ENCODE peak calls at places on chromosomes 12 and 14, in five cellular contexts. One of them, this sample, is unnamed.

GRCh38 chr12:120453060-120453761 is 7.0 kb downstream of the GATC start:
- DNase-seq in neural progenitor cell: no peak
- DNase-seq in upper lobe of right lung: no peak
- DNase-seq in OCI-LY7: no peak
- DNase-seq in DND-41: no peak
- DNase-seq in this sample: no peak

GRCh38 chr14:105092912-105093425 is 27.7 kb upstream of the GPR132 start:
- DNase-seq in OCI-LY7: no peak
- DNase-seq in neural progenitor cell: peak
- DNase-seq in upper lobe of right lung: peak
- DNase-seq in DND-41: peak
- DNase-seq in this sample: peak

GRCh38 chr14:75119056-75119455 is 7.8 kb downstream of the NEK9 start:
- DNase-seq in OCI-LY7: no peak
- DNase-seq in neural progenitor cell: no peak
- DNase-seq in DND-41: no peak
- DNase-seq in upper lobe of right lung: no peak
- DNase-seq in this sample: no peak

GRCh38 chr14:52351561-52352491 is 37.7 kb downstream of the PTGER2 start:
- DNase-seq in DND-41: peak
- DNase-seq in OCI-LY7: no peak
- DNase-seq in upper lobe of right lung: no peak
- DNase-seq in neural progenitor cell: no peak
- DNase-seq in this sample: peak

GRCh38 chr12:64142382-64142781 is 79.7 kb downstream of the KICS2 start:
- DNase-seq in OCI-LY7: no peak
- DNase-seq in neural progenitor cell: no peak
- DNase-seq in DND-41: no peak
- DNase-seq in upper lobe of right lung: no peak
- DNase-seq in this sample: no peak

GRCh38 chr12:103742349-103742784 is 98.7 kb downstream of the NT5DC3 start:
- DNase-seq in OCI-LY7: no peak
- DNase-seq in neural progenitor cell: no peak
- DNase-seq in DND-41: no peak
- DNase-seq in upper lobe of right lung: no peak
- DNase-seq in this sample: no peak

GRCh38 chr12:112370156-112370555 is 12.1 kb downstream of the HECTD4 start:
- DNase-seq in upper lobe of right lung: no peak
- DNase-seq in DND-41: no peak
- DNase-seq in OCI-LY7: no peak
- DNase-seq in neural progenitor cell: no peak
- DNase-seq in this sample: no peak

GRCh38 chr12:121536058-121536928 is 44.5 kb downstream of the KDM2B start:
- DNase-seq in upper lobe of right lung: peak
- DNase-seq in OCI-LY7: peak
- DNase-seq in DND-41: no peak
- DNase-seq in neural progenitor cell: peak
- DNase-seq in this sample: peak

GRCh38 chr12:1972856-1973317 is 31.4 kb downstream of the DCP1B start:
- DNase-seq in DND-41: no peak
- DNase-seq in upper lobe of right lung: no peak
- DNase-seq in neural progenitor cell: no peak
- DNase-seq in OCI-LY7: no peak
- DNase-seq in this sample: no peak

GRCh38 chr12:65603428-65604351 is 220.6 kb upstream of the HMGA2 start:
- DNase-seq in upper lobe of right lung: no peak
- DNase-seq in OCI-LY7: no peak
- DNase-seq in neural progenitor cell: peak
- DNase-seq in DND-41: no peak
- DNase-seq in this sample: no peak

GRCh38 chr12:47591795-47592194 is 114.0 kb downstream of the RPAP3 start:
- DNase-seq in DND-41: no peak
- DNase-seq in OCI-LY7: no peak
- DNase-seq in neural progenitor cell: no peak
- DNase-seq in upper lobe of right lung: no peak
- DNase-seq in this sample: no peak

GRCh38 chr12:132324841-132325732 is 4.3 kb downstream of the GALNT9 start:
- DNase-seq in upper lobe of right lung: no peak
- DNase-seq in DND-41: no peak
- DNase-seq in OCI-LY7: no peak
- DNase-seq in neural progenitor cell: no peak
- DNase-seq in this sample: no peak

GRCh38 chr12:49973361-49973830 is 649 bp downstream of the AQP6 start:
- DNase-seq in neural progenitor cell: no peak
- DNase-seq in DND-41: no peak
- DNase-seq in OCI-LY7: no peak
- DNase-seq in upper lobe of right lung: peak
- DNase-seq in this sample: no peak

GRCh38 chr14:32075636-32076277 is 1.3 kb upstream of the ARHGAP5 start:
- DNase-seq in upper lobe of right lung: no peak
- DNase-seq in neural progenitor cell: peak
- DNase-seq in OCI-LY7: peak
- DNase-seq in DND-41: no peak
- DNase-seq in this sample: no peak

GRCh38 chr12:50166776-50167025 is 468 bp downstream of the CERS5 start:
- DNase-seq in neural progenitor cell: no peak
- DNase-seq in DND-41: no peak
- DNase-seq in upper lobe of right lung: no peak
- DNase-seq in OCI-LY7: no peak
- DNase-seq in this sample: no peak

GRCh38 chr12:94803939-94804338 is 153.6 kb upstream of the TMCC3 start:
- DNase-seq in DND-41: no peak
- DNase-seq in upper lobe of right lung: no peak
- DNase-seq in OCI-LY7: no peak
- DNase-seq in neural progenitor cell: no peak
- DNase-seq in this sample: no peak

GRCh38 chr14:104870368-104871144 is 5.5 kb downstream of the CEP170B start:
- DNase-seq in upper lobe of right lung: peak
- DNase-seq in neural progenitor cell: peak
- DNase-seq in DND-41: peak
- DNase-seq in OCI-LY7: peak
- DNase-seq in this sample: peak

GRCh38 chr12:111434680-111435338 is 29.1 kb downstream of the SH2B3 start:
- DNase-seq in DND-41: peak
- DNase-seq in upper lobe of right lung: no peak
- DNase-seq in neural progenitor cell: no peak
- DNase-seq in OCI-LY7: peak
- DNase-seq in this sample: peak

GRCh38 chr14:58533417-58533816 is 104.3 kb upstream of the DACT1 start:
- DNase-seq in neural progenitor cell: peak
- DNase-seq in upper lobe of right lung: no peak
- DNase-seq in DND-41: no peak
- DNase-seq in OCI-LY7: no peak
- DNase-seq in this sample: no peak

GRCh38 chr14:49456589-49456988 is 129.6 kb downstream of the RPS29 start:
- DNase-seq in OCI-LY7: no peak
- DNase-seq in upper lobe of right lung: no peak
- DNase-seq in DND-41: no peak
- DNase-seq in neural progenitor cell: no peak
- DNase-seq in this sample: no peak
- H3K27ac ChIP-seq in OCI-LY7: no peak
- H3K27ac ChIP-seq in upper lobe of right lung: no peak
- H3K27ac ChIP-seq in DND-41: no peak
- H3K27ac ChIP-seq in neural progenitor cell: no peak
- H3K27ac ChIP-seq in this sample: no peak

DNA sequence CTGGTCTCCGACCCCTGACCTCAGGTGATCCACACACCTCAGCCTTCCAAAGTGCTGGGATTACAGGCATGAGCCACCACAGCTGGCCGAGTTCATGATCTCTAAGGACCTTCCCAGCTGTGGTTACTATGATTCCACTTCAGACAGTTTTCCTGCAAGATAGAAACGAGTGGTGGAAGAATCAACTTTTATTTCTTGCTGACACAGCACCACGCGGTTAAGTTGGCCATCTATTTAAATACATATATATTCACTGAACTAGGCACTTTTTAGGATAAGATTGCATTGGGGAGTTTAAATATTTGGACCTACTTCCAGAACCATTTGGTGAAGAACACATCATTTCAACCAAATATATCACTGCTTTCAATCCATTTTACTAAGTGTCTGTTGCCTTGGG is 213.4 kb downstream of the TBX5 start:
- DNase-seq in neural progenitor cell: no peak
- DNase-seq in OCI-LY7: no peak
- DNase-seq in DND-41: no peak
- DNase-seq in upper lobe of right lung: no peak
- DNase-seq in this sample: no peak
- TF ChIP-seq CTCF in neural progenitor cell: no peak
- TF ChIP-seq CTCF in OCI-LY7: no peak
- TF ChIP-seq CTCF in DND-41: no peak
- TF ChIP-seq CTCF in upper lobe of right lung: no peak
- TF ChIP-seq CTCF in this sample: no peak

DNA sequence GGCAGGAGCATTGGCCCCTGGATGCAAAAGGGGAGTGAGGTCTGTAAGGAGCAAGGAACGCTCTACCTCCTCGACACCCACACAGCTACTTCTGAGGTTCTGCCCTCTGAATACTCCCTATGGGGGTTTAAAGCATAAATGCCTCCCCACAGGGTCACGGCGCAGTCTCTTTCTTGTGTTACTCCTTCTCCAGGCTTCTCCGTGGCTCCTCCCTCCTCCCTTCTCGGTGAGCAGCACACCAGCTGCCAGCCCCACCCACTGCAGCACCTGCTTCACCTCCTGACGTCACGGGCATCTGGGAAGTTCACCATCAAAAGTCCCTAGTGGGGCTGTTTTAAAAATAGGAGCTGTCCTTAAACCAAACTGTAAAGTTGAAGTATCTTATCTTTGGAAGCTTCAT is 67.3 kb downstream of the SPTB start:
- DNase-seq in DND-41: no peak
- DNase-seq in upper lobe of right lung: peak
- DNase-seq in OCI-LY7: peak
- DNase-seq in neural progenitor cell: peak
- DNase-seq in this sample: peak
- H3K27ac ChIP-seq in DND-41: no peak
- H3K27ac ChIP-seq in upper lobe of right lung: no peak
- H3K27ac ChIP-seq in OCI-LY7: no peak
- H3K27ac ChIP-seq in neural progenitor cell: no peak
- H3K27ac ChIP-seq in this sample: no peak

GRCh38 chr12:122752464-122753212 is at the start of gene DENR:
- DNase-seq in neural progenitor cell: peak
- DNase-seq in upper lobe of right lung: peak
- DNase-seq in DND-41: peak
- DNase-seq in OCI-LY7: peak
- DNase-seq in this sample: peak
- TF ChIP-seq CTCF in neural progenitor cell: peak
- TF ChIP-seq CTCF in upper lobe of right lung: peak
- TF ChIP-seq CTCF in DND-41: peak
- TF ChIP-seq CTCF in OCI-LY7: peak
- TF ChIP-seq CTCF in this sample: peak

DNA sequence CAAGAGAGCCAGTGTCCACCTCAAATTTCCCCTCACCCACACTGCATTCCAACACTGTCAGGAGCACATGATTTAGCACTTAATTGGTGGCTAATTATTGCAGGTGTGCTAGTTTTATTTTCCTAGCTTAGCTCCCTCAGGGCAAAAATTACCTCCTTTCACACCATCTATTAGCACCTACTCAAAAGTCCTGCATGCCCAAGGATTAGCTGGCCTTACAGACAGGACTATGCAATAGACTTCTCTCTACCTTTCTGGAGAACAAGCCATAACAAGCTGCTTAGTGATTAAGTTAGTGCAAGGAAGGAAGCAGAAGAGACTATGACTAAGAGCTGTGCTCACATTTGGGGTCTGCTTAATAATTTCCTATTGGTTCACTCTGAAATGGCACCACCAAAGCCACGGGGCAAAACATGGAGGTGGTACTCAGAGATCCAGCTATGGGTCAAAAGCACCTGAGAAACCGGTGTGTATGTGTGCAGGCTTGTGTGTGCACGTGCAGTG is 69.5 kb downstream of the STON2 start:
- DNase-seq in upper lobe of right lung: no peak
- DNase-seq in OCI-LY7: no peak
- DNase-seq in neural progenitor cell: no peak
- DNase-seq in DND-41: no peak
- DNase-seq in this sample: no peak
- H3K27ac ChIP-seq in upper lobe of right lung: no peak
- H3K27ac ChIP-seq in OCI-LY7: no peak
- H3K27ac ChIP-seq in neural progenitor cell: no peak
- H3K27ac ChIP-seq in DND-41: no peak
- H3K27ac ChIP-seq in this sample: no peak

GRCh38 chr14:96148631-96149030 is 56.0 kb upstream of the BDKRB2 start:
- DNase-seq in DND-41: no peak
- DNase-seq in OCI-LY7: no peak
- DNase-seq in upper lobe of right lung: no peak
- DNase-seq in neural progenitor cell: no peak
- DNase-seq in this sample: no peak
- TF ChIP-seq CTCF in DND-41: no peak
- TF ChIP-seq CTCF in OCI-LY7: no peak
- TF ChIP-seq CTCF in upper lobe of right lung: no peak
- TF ChIP-seq CTCF in neural progenitor cell: no peak
- TF ChIP-seq CTCF in this sample: no peak

This sample was measured in CD8-positive, alpha-beta T cell.